ENCODE peak calls at places on chromosomes 13 and 19, in five cellular contexts. One of them, this sample, is unnamed. For H3K27me3 and H3K4me1, the result is how much of the 10 kb centered on the place peaks cover.

GRCh38 chr19:6712692-6713670 is 7.5 kb downstream of the C3 start:
- DNase-seq in thoracic aorta: no peak
- DNase-seq in transverse colon: no peak
- DNase-seq in HAP-1: no peak
- DNase-seq in IMR-90: no peak
- DNase-seq in this sample: no peak

GRCh38 chr19:47324502-47324901 is 7.5 kb upstream of the C5AR2 start:
- DNase-seq in IMR-90: no peak
- DNase-seq in HAP-1: no peak
- DNase-seq in transverse colon: peak
- DNase-seq in thoracic aorta: no peak
- DNase-seq in this sample: no peak

GRCh38 chr19:45195764-45196163 is 17.2 kb downstream of the BLOC1S3 start:
- DNase-seq in thoracic aorta: no peak
- DNase-seq in HAP-1: no peak
- DNase-seq in IMR-90: peak
- DNase-seq in transverse colon: no peak
- DNase-seq in this sample: no peak

GRCh38 chr13:92510416-92510815 is 716.2 kb upstream of the GPC6 start:
- DNase-seq in transverse colon: no peak
- DNase-seq in IMR-90: peak
- DNase-seq in thoracic aorta: no peak
- DNase-seq in HAP-1: no peak
- DNase-seq in this sample: no peak

GRCh38 chr13:32001392-32001768 is 30.2 kb upstream of the FRY start:
- DNase-seq in IMR-90: peak
- DNase-seq in transverse colon: no peak
- DNase-seq in HAP-1: peak
- DNase-seq in thoracic aorta: no peak
- DNase-seq in this sample: peak

GRCh38 chr13:104314926-104315535 is 1248.8 kb upstream of the SLC10A2 start:
- DNase-seq in transverse colon: no peak
- DNase-seq in HAP-1: no peak
- DNase-seq in IMR-90: peak
- DNase-seq in thoracic aorta: no peak
- DNase-seq in this sample: no peak

GRCh38 chr13:73141292-73141771 is 82.5 kb downstream of the KLF5 start:
- DNase-seq in IMR-90: peak
- DNase-seq in thoracic aorta: no peak
- DNase-seq in transverse colon: no peak
- DNase-seq in HAP-1: peak
- DNase-seq in this sample: peak

GRCh38 chr19:46288896-46289588 is 7.8 kb upstream of the HIF3A start:
- DNase-seq in HAP-1: no peak
- DNase-seq in thoracic aorta: no peak
- DNase-seq in transverse colon: no peak
- DNase-seq in IMR-90: peak
- DNase-seq in this sample: peak

GRCh38 chr19:581399-582111 is 8.1 kb upstream of the HCN2 start:
- DNase-seq in thoracic aorta: no peak
- DNase-seq in IMR-90: no peak
- DNase-seq in transverse colon: no peak
- DNase-seq in HAP-1: no peak
- DNase-seq in this sample: no peak

GRCh38 chr19:1577090-1577928 is 9.2 kb upstream of the MEX3D start:
- DNase-seq in HAP-1: no peak
- DNase-seq in IMR-90: no peak
- DNase-seq in thoracic aorta: no peak
- DNase-seq in transverse colon: no peak
- DNase-seq in this sample: no peak

GRCh38 chr13:113857531-113858195 is 6.2 kb downstream of the GAS6 start:
- DNase-seq in transverse colon: no peak
- DNase-seq in thoracic aorta: no peak
- DNase-seq in IMR-90: no peak
- DNase-seq in HAP-1: no peak
- DNase-seq in this sample: no peak

GRCh38 chr13:53151692-53152421 is 123.2 kb downstream of the OLFM4 start:
- DNase-seq in HAP-1: peak
- DNase-seq in thoracic aorta: no peak
- DNase-seq in IMR-90: peak
- DNase-seq in transverse colon: peak
- DNase-seq in this sample: peak

GRCh38 chr19:50992666-50993035 is 8.8 kb downstream of the KLK8 start:
- DNase-seq in transverse colon: no peak
- DNase-seq in IMR-90: no peak
- DNase-seq in HAP-1: no peak
- DNase-seq in thoracic aorta: no peak
- DNase-seq in this sample: no peak

GRCh38 chr19:17127671-17128070 is 52.1 kb downstream of the MYO9B start:
- DNase-seq in thoracic aorta: no peak
- DNase-seq in transverse colon: no peak
- DNase-seq in HAP-1: no peak
- DNase-seq in IMR-90: no peak
- DNase-seq in this sample: no peak

GRCh38 chr13:31236211-31236786 is 36.5 kb downstream of the B3GLCT start:
- DNase-seq in HAP-1: peak
- DNase-seq in IMR-90: peak
- DNase-seq in transverse colon: no peak
- DNase-seq in thoracic aorta: no peak
- DNase-seq in this sample: peak

GRCh38 chr19:53195265-53195879 is 2.2 kb upstream of the ZNF665 start:
- DNase-seq in transverse colon: peak
- DNase-seq in IMR-90: peak
- DNase-seq in thoracic aorta: peak
- DNase-seq in HAP-1: peak
- DNase-seq in this sample: peak

GRCh38 chr13:50415428-50415827 is 400.2 kb downstream of the KCNRG start:
- DNase-seq in thoracic aorta: no peak
- DNase-seq in HAP-1: no peak
- DNase-seq in IMR-90: peak
- DNase-seq in transverse colon: no peak
- DNase-seq in this sample: no peak

GRCh38 chr13:107992542-107992941 is 222.8 kb downstream of the LIG4 start:
- DNase-seq in thoracic aorta: no peak
- DNase-seq in IMR-90: no peak
- DNase-seq in HAP-1: no peak
- DNase-seq in transverse colon: no peak
- DNase-seq in this sample: no peak

GRCh38 chr19:5487222-5487621 is 32.0 kb downstream of the ZNRF4 start:
- DNase-seq in IMR-90: no peak
- DNase-seq in thoracic aorta: no peak
- DNase-seq in HAP-1: no peak
- DNase-seq in transverse colon: no peak
- DNase-seq in this sample: no peak
- H3K27me3 ChIP-seq in IMR-90: under half
- H3K27me3 ChIP-seq in thoracic aorta: under half
- H3K27me3 ChIP-seq in HAP-1: under half
- H3K27me3 ChIP-seq in transverse colon: under half
- H3K27me3 ChIP-seq in this sample: under half

DNA sequence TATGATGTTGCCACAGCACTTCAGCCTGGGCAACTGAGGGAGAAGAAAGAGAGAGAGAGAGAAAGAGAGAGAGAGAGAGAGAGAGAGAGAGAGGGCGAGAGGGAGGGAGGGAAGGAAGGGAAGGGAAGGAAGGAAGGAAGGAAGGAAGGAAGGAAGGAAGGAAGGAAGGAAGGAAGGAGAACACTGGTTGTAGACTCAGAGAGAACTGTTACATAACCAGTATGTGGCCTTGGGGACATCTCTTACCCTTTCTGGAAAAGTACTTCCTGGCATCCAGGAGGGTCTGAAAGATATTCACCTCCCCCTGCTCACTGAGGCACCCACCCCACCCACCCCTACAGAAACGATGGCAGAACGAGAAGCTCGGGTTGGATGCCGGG is 2.7 kb upstream of the ARHGEF1 start:
- DNase-seq in HAP-1: no peak
- DNase-seq in transverse colon: no peak
- DNase-seq in thoracic aorta: no peak
- DNase-seq in IMR-90: no peak
- DNase-seq in this sample: no peak
- H3K4me1 ChIP-seq in HAP-1: under half
- H3K4me1 ChIP-seq in transverse colon: under half
- H3K4me1 ChIP-seq in thoracic aorta: under half
- H3K4me1 ChIP-seq in IMR-90: under half
- H3K4me1 ChIP-seq in this sample: under half

DNA sequence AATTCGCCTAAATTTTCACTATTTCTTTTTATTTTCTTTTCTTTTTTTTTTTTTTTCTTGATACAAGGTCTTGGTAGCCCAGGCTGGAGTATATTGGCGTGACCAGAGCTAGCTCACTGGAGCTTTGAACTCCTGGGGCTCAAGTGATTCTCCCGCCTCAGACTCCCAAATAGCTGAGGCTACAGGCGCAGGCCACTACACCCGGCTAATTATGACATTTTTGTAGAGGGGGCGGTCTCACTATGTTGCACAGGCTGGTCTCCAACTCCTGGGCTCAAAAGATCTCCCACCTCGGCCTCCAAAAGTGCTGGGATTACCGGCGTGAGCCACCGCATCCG is 37.3 kb upstream of the LSM14A start:
- DNase-seq in thoracic aorta: no peak
- DNase-seq in IMR-90: no peak
- DNase-seq in transverse colon: no peak
- DNase-seq in HAP-1: no peak
- DNase-seq in this sample: no peak
- H3K4me3 ChIP-seq in thoracic aorta: peak
- H3K4me3 ChIP-seq in IMR-90: peak
- H3K4me3 ChIP-seq in transverse colon: peak
- H3K4me3 ChIP-seq in HAP-1: peak
- H3K4me3 ChIP-seq in this sample: peak

GRCh38 chr19:18769989-18770528 is 21.0 kb downstream of the COMP start:
- DNase-seq in HAP-1: no peak
- DNase-seq in transverse colon: no peak
- DNase-seq in thoracic aorta: no peak
- DNase-seq in IMR-90: no peak
- DNase-seq in this sample: no peak

GRCh38 chr19:18770663-18771327 is 20.3 kb downstream of the COMP start:
- DNase-seq in thoracic aorta: no peak
- DNase-seq in transverse colon: no peak
- DNase-seq in HAP-1: no peak
- DNase-seq in IMR-90: no peak
- DNase-seq in this sample: no peak

GRCh38 chr19:18768046-18768771 is 22.9 kb downstream of the COMP start:
- DNase-seq in thoracic aorta: no peak
- DNase-seq in transverse colon: no peak
- DNase-seq in HAP-1: no peak
- DNase-seq in IMR-90: no peak
- DNase-seq in this sample: peak

GRCh38 chr19:18771328-18772242 is 19.5 kb downstream of the COMP start:
- DNase-seq in transverse colon: no peak
- DNase-seq in IMR-90: no peak
- DNase-seq in HAP-1: no peak
- DNase-seq in thoracic aorta: no peak
- DNase-seq in this sample: peak

GRCh38 chr19:18768997-18769891 is 21.9 kb downstream of the COMP start:
- DNase-seq in IMR-90: no peak
- DNase-seq in thoracic aorta: no peak
- DNase-seq in HAP-1: no peak
- DNase-seq in transverse colon: peak
- DNase-seq in this sample: no peak
- H3K27me3 ChIP-seq in IMR-90: under half
- H3K27me3 ChIP-seq in thoracic aorta: under half
- H3K27me3 ChIP-seq in HAP-1: under half
- H3K27me3 ChIP-seq in transverse colon: under half
- H3K27me3 ChIP-seq in this sample: under half

GRCh38 chr13:59442461-59442860 is 721.3 kb downstream of the DIAPH3 start:
- DNase-seq in HAP-1: no peak
- DNase-seq in thoracic aorta: no peak
- DNase-seq in transverse colon: no peak
- DNase-seq in IMR-90: no peak
- DNase-seq in this sample: no peak
- H3K4me1 ChIP-seq in HAP-1: under half
- H3K4me1 ChIP-seq in thoracic aorta: under half
- H3K4me1 ChIP-seq in transverse colon: under half
- H3K4me1 ChIP-seq in IMR-90: under half
- H3K4me1 ChIP-seq in this sample: under half

GRCh38 chr13:106528711-106529414 is 6.6 kb downstream of the EFNB2 start:
- DNase-seq in HAP-1: no peak
- DNase-seq in IMR-90: no peak
- DNase-seq in thoracic aorta: no peak
- DNase-seq in transverse colon: no peak
- DNase-seq in this sample: no peak

GRCh38 chr13:106530907-106531520 is 4.4 kb downstream of the EFNB2 start:
- DNase-seq in transverse colon: no peak
- DNase-seq in thoracic aorta: no peak
- DNase-seq in HAP-1: peak
- DNase-seq in IMR-90: no peak
- DNase-seq in this sample: no peak

GRCh38 chr13:106527806-106528205 is 7.7 kb downstream of the EFNB2 start:
- DNase-seq in IMR-90: no peak
- DNase-seq in thoracic aorta: no peak
- DNase-seq in HAP-1: peak
- DNase-seq in transverse colon: no peak
- DNase-seq in this sample: no peak

GRCh38 chr13:106530209-106530906 is 5.1 kb downstream of the EFNB2 start:
- DNase-seq in HAP-1: peak
- DNase-seq in thoracic aorta: no peak
- DNase-seq in IMR-90: no peak
- DNase-seq in transverse colon: peak
- DNase-seq in this sample: no peak

DNA sequence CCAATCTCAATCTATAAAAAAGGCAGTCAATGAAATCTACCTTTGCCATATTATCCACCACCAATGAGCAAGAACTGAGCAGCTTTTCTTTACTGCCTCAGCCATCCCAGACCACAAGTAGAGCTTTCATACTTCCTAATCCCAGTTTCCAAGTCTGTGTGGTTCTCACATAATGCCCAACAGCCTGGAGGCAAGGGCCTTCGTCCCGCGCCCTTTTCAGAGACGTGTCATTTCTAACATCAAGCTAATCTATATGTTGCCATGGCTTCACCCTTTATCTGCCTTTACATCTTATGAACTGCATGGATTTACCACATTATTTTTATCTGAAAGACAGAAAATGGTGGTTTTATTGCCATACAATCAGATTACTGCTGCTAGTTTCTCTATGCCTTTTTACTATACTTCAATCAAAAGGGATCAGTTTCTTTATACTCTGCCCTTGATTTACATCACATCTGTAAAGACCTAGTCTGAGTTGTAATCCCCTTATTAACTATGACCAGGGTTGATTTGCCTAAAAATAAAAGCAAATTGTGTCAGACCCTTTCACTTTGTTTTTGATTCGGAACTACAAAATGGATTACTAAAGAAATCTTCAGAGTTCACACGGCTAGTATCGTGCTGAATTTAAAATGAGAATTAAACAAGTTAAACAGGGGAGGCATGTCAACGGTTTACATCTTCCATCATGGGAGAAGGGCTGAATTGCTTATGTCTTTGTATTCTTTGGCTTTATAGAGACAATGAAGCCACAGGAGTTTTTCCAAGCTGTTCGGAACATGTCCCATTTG is 5.8 kb downstream of the EFNB2 start:
- DNase-seq in thoracic aorta: no peak
- DNase-seq in IMR-90: no peak
- DNase-seq in transverse colon: no peak
- DNase-seq in HAP-1: peak
- DNase-seq in this sample: no peak
- H3K4me3 ChIP-seq in thoracic aorta: peak
- H3K4me3 ChIP-seq in IMR-90: no peak
- H3K4me3 ChIP-seq in transverse colon: no peak
- H3K4me3 ChIP-seq in HAP-1: no peak
- H3K4me3 ChIP-seq in this sample: no peak

This sample was measured in cardiac muscle cell.